ENCODE peak calls at places on chromosomes 12 and 14, in eight cellular contexts. Y is memory B cell; N is activated gamma-delta T cell treated with anti-CD3 and anti-CD28 coated beads, Interleukin-2, amount 50 U/mL, for 16 hours; C is iris pigment epithelial cell; M is hippocampal formation; U is activated CD4-positive, alpha-beta T cell treated with anti-CD3 and anti-CD28 coated beads, Interleukin-2, amount 50 U/mL, for 1 hour; E is lower leg skin; T is EL. H is an unnamed sample.

GRCh38 chr12:122051231-122051876 is 27.2 kb upstream of the MLXIP start:
- DNase-seq in T (no peak), N (no peak), E (no peak), M (no peak), U (no peak), C (no peak), Y (no peak), H (peak)

GRCh38 chr12:27012239-27012981 is 1.8 kb downstream of the TM7SF3 start:
- DNase-seq in T (no peak), C (no peak), Y (no peak), N (no peak), E (no peak), U (no peak), M (no peak), H (no peak)

GRCh38 chr12:111785651-111786050 is 18.9 kb downstream of the ALDH2 start:
- DNase-seq in T (no peak), Y (no peak), M (no peak), N (no peak), U (no peak), C (peak), E (no peak), H (no peak)

GRCh38 chr12:89236237-89236636 is 116.1 kb downstream of the DUSP6 start:
- DNase-seq in T (peak), E (no peak), Y (no peak), U (no peak), N (no peak), C (peak), M (no peak), H (no peak)

GRCh38 chr12:97386133-97386581 is 76.4 kb upstream of the RMST start:
- DNase-seq in M (peak), N (no peak), C (peak), T (no peak), Y (no peak), E (no peak), U (no peak), H (no peak)

GRCh38 chr14:57412341-57412740 is 22.0 kb downstream of the NAA30 start:
- DNase-seq in N (no peak), E (no peak), Y (no peak), T (no peak), U (no peak), C (no peak), M (no peak), H (no peak)

GRCh38 chr12:88615490-88615889 is 35.2 kb upstream of the KITLG start:
- DNase-seq in E (no peak), M (no peak), U (no peak), T (peak), Y (no peak), N (no peak), C (peak), H (no peak)

GRCh38 chr14:81990312-81990761 is 456.7 kb upstream of the SEL1L start:
- DNase-seq in T (peak), Y (peak), C (peak), U (peak), M (peak), E (no peak), N (no peak), H (no peak)

GRCh38 chr12:30691122-30691879 is 4.4 kb downstream of the IPO8 start:
- DNase-seq in N (no peak), U (no peak), M (no peak), Y (no peak), C (peak), E (no peak), T (peak), H (peak)

GRCh38 chr12:5201554-5202243 is 158.0 kb downstream of the KCNA5 start:
- DNase-seq in M (no peak), Y (no peak), U (no peak), T (no peak), N (no peak), E (no peak), C (no peak), H (peak)

GRCh38 chr14:30551460-30551859 is 7.5 kb upstream of the G2E3 start:
- DNase-seq in M (no peak), E (no peak), U (no peak), Y (no peak), T (no peak), C (peak), N (no peak), H (no peak)

GRCh38 chr12:131093971-131094830 is 140.5 kb downstream of the ADGRD1 start:
- DNase-seq in E (peak), U (no peak), M (no peak), Y (no peak), N (no peak), T (no peak), C (no peak), H (peak)

GRCh38 chr12:113802000-113802749 is 163.9 kb downstream of the RBM19 start:
- DNase-seq in E (no peak), T (no peak), C (no peak), N (no peak), Y (no peak), M (no peak), U (no peak), H (no peak)

GRCh38 chr12:123519151-123520001 is 14.1 kb downstream of the RILPL1 start:
- DNase-seq in C (peak), Y (no peak), E (no peak), N (no peak), T (peak), M (no peak), U (no peak), H (peak)

GRCh38 chr14:58722433-58722832 is 84.7 kb downstream of the DACT1 start:
- DNase-seq in U (no peak), E (no peak), C (peak), T (no peak), M (no peak), N (no peak), Y (no peak), H (no peak)

GRCh38 chr14:93136009-93136408 is 20.3 kb upstream of the ITPK1 start:
- DNase-seq in T (no peak), C (no peak), U (no peak), N (no peak), M (no peak), Y (no peak), E (no peak), H (no peak)

GRCh38 chr12:75863475-75863874 is 168.1 kb downstream of the PHLDA1 start:
- DNase-seq in T (no peak), C (no peak), U (no peak), E (no peak), M (no peak), N (no peak), Y (no peak), H (no peak)

GRCh38 chr14:76329150-76329881 is 46.6 kb upstream of the ESRRB start:
- DNase-seq in C (no peak), N (no peak), Y (no peak), M (no peak), T (no peak), E (no peak), U (no peak), H (no peak)

GRCh38 chr14:61525293-61526011 is 169.9 kb upstream of the HIF1A start:
- DNase-seq in T (peak), Y (no peak), M (peak), U (peak), C (peak), E (peak), N (peak), H (peak)

GRCh38 chr12:12449533-12450025 is 92.7 kb downstream of the BORCS5 start:
- DNase-seq in E (no peak), N (no peak), Y (no peak), C (peak), T (no peak), U (no peak), M (no peak), H (no peak)

GRCh38 chr12:95881331-95881955 is 22.7 kb downstream of the SNRPF start:
- DNase-seq in N (no peak), M (no peak), Y (no peak), E (no peak), U (no peak), C (peak), T (peak), H (no peak)

GRCh38 chr12:123747309-123747708 is 14.8 kb upstream of the DNAH10 start:
- DNase-seq in C (no peak), U (no peak), M (no peak), T (no peak), N (no peak), Y (no peak), E (no peak), H (no peak)

GRCh38 chr12:103824845-103825244 is 16.2 kb downstream of the NT5DC3 start:
- DNase-seq in T (no peak), U (no peak), M (no peak), N (no peak), C (no peak), Y (no peak), E (no peak), H (no peak)

GRCh38 chr12:12872934-12873275 is 18.5 kb upstream of the GPRC5A start:
- DNase-seq in N (no peak), Y (no peak), E (no peak), U (no peak), M (no peak), T (peak), C (peak), H (no peak)

GRCh38 chr14:31326111-31326510 is 94.2 kb downstream of the HEATR5A start:
- DNase-seq in T (peak), E (no peak), N (no peak), C (peak), U (no peak), M (no peak), Y (no peak), H (no peak)

GRCh38 chr12:108643941-108644742 is 10.4 kb upstream of the SELPLG start:
- DNase-seq in Y (no peak), M (peak), T (no peak), U (no peak), C (no peak), N (no peak), E (peak), H (peak)

GRCh38 chr14:101634453-101635237 is 73.3 kb downstream of the DIO3 start:
- DNase-seq in U (no peak), E (peak), Y (no peak), N (no peak), M (no peak), T (no peak), C (no peak), H (no peak)

GRCh38 chr14:99578541-99579044 is 25.4 kb downstream of the CCDC85C start:
- DNase-seq in T (no peak), N (no peak), E (no peak), Y (no peak), C (no peak), M (no peak), U (no peak), H (peak)

GRCh38 chr12:544941-545635 is 85.3 kb downstream of the B4GALNT3 start:
- DNase-seq in C (no peak), M (no peak), T (no peak), Y (no peak), E (no peak), U (no peak), N (no peak), H (no peak)

GRCh38 chr14:98015921-98016320 is 1218.7 kb downstream of the VRK1 start:
- DNase-seq in U (no peak), C (no peak), Y (no peak), T (no peak), E (no peak), M (no peak), N (no peak), H (no peak)

GRCh38 chr12:1863823-1864222 is 43.5 kb downstream of the LRTM2 start:
- DNase-seq in M (no peak), Y (no peak), U (no peak), N (no peak), C (no peak), E (peak), T (no peak), H (no peak)

GRCh38 chr12:31897791-31898503 is 61.3 kb upstream of the RESF1 start:
- DNase-seq in E (no peak), C (peak), N (peak), Y (no peak), M (no peak), T (peak), U (peak), H (peak)

GRCh38 chr14:71487941-71488340 is 444.3 kb upstream of the RGS6 start:
- DNase-seq in N (no peak), M (no peak), C (peak), Y (no peak), U (no peak), E (no peak), T (peak), H (no peak)

GRCh38 chr14:104598461-104599273 is 5.9 kb downstream of the TMEM179 start:
- DNase-seq in E (no peak), C (no peak), N (no peak), U (no peak), T (no peak), Y (no peak), M (no peak), H (no peak)

GRCh38 chr12:56720696-56721615 is 4.1 kb downstream of the NACA start:
- DNase-seq in C (no peak), N (no peak), M (no peak), T (no peak), U (no peak), E (peak), Y (no peak), H (no peak)

GRCh38 chr14:77271113-77271710 is at the start of gene NGB:
- DNase-seq in C (no peak), T (no peak), Y (no peak), U (no peak), M (no peak), E (no peak), N (no peak), H (no peak)

GRCh38 chr14:31510222-31510621 is 22.4 kb upstream of the GPR33 start:
- DNase-seq in C (peak), Y (no peak), U (no peak), M (no peak), N (no peak), E (no peak), T (peak), H (no peak)

GRCh38 chr12:104790296-104791125 is 167.6 kb downstream of the SLC41A2 start:
- DNase-seq in T (no peak), N (peak), C (peak), Y (peak), E (peak), U (peak), M (no peak), H (peak)

GRCh38 chr14:84485016-84485415 is 1044.9 kb upstream of the FLRT2 start:
- DNase-seq in E (no peak), M (no peak), U (no peak), C (peak), T (no peak), N (no peak), Y (no peak), H (no peak)

GRCh38 chr12:25124493-25124892 is 70.5 kb downstream of the DNAI7 start:
- DNase-seq in C (no peak), N (no peak), M (no peak), T (no peak), E (no peak), U (no peak), Y (no peak), H (no peak)

H was measured in left ventricle myocardium superior.